ENCODE peak calls at places on chromosomes 12 and 14, in nine cellular contexts. One of them, this sample, is unnamed.

GRCh38 chr12:57258977-57259970 is 8.3 kb upstream of the STAC3 start:
- DNase-seq in neuronal stem cell: no peak
- DNase-seq in GM12865: no peak
- DNase-seq in kidney: no peak
- DNase-seq in tibial artery: no peak
- DNase-seq in kidney epithelial cell: no peak
- DNase-seq in left ventricle myocardium inferior: peak
- DNase-seq in fibroblast of lung: peak
- DNase-seq in psoas muscle: peak
- DNase-seq in this sample: no peak

GRCh38 chr14:80003138-80003537 is 208.2 kb downstream of the DIO2 start:
- DNase-seq in neuronal stem cell: no peak
- DNase-seq in GM12865: no peak
- DNase-seq in kidney: no peak
- DNase-seq in tibial artery: no peak
- DNase-seq in kidney epithelial cell: no peak
- DNase-seq in left ventricle myocardium inferior: no peak
- DNase-seq in fibroblast of lung: peak
- DNase-seq in psoas muscle: no peak
- DNase-seq in this sample: no peak

GRCh38 chr14:92493024-92493423 is 20.6 kb upstream of the RIN3 start:
- DNase-seq in neuronal stem cell: no peak
- DNase-seq in GM12865: no peak
- DNase-seq in kidney: no peak
- DNase-seq in tibial artery: no peak
- DNase-seq in kidney epithelial cell: no peak
- DNase-seq in left ventricle myocardium inferior: no peak
- DNase-seq in fibroblast of lung: no peak
- DNase-seq in psoas muscle: no peak
- DNase-seq in this sample: no peak

GRCh38 chr14:21846227-21846885 is 172.7 kb upstream of the OR4E1 start:
- DNase-seq in neuronal stem cell: peak
- DNase-seq in GM12865: peak
- DNase-seq in kidney: no peak
- DNase-seq in tibial artery: no peak
- DNase-seq in kidney epithelial cell: no peak
- DNase-seq in left ventricle myocardium inferior: no peak
- DNase-seq in fibroblast of lung: no peak
- DNase-seq in psoas muscle: no peak
- DNase-seq in this sample: no peak

GRCh38 chr14:58171090-58171489 is 19.1 kb upstream of the ARMH4 start:
- DNase-seq in neuronal stem cell: peak
- DNase-seq in GM12865: peak
- DNase-seq in kidney: peak
- DNase-seq in tibial artery: peak
- DNase-seq in kidney epithelial cell: peak
- DNase-seq in left ventricle myocardium inferior: peak
- DNase-seq in fibroblast of lung: peak
- DNase-seq in psoas muscle: peak
- DNase-seq in this sample: peak

GRCh38 chr12:94710933-94711332 is 60.6 kb upstream of the TMCC3 start:
- DNase-seq in neuronal stem cell: no peak
- DNase-seq in GM12865: peak
- DNase-seq in kidney: no peak
- DNase-seq in tibial artery: no peak
- DNase-seq in kidney epithelial cell: no peak
- DNase-seq in left ventricle myocardium inferior: no peak
- DNase-seq in fibroblast of lung: peak
- DNase-seq in psoas muscle: peak
- DNase-seq in this sample: no peak

GRCh38 chr14:76574416-76574815 is 186.9 kb upstream of the VASH1 start:
- DNase-seq in neuronal stem cell: no peak
- DNase-seq in GM12865: no peak
- DNase-seq in kidney: no peak
- DNase-seq in tibial artery: no peak
- DNase-seq in kidney epithelial cell: no peak
- DNase-seq in left ventricle myocardium inferior: no peak
- DNase-seq in fibroblast of lung: no peak
- DNase-seq in psoas muscle: no peak
- DNase-seq in this sample: no peak

GRCh38 chr12:53036802-53037201 is 13.1 kb upstream of the TNS2 start:
- DNase-seq in neuronal stem cell: no peak
- DNase-seq in GM12865: no peak
- DNase-seq in kidney: no peak
- DNase-seq in tibial artery: no peak
- DNase-seq in kidney epithelial cell: no peak
- DNase-seq in left ventricle myocardium inferior: no peak
- DNase-seq in fibroblast of lung: no peak
- DNase-seq in psoas muscle: no peak
- DNase-seq in this sample: no peak

GRCh38 chr12:6038160-6038559 is 86.3 kb downstream of the VWF start:
- DNase-seq in neuronal stem cell: peak
- DNase-seq in GM12865: peak
- DNase-seq in kidney: no peak
- DNase-seq in tibial artery: no peak
- DNase-seq in kidney epithelial cell: peak
- DNase-seq in left ventricle myocardium inferior: no peak
- DNase-seq in fibroblast of lung: peak
- DNase-seq in psoas muscle: no peak
- DNase-seq in this sample: peak

GRCh38 chr14:59419383-59419782 is 45.8 kb downstream of the GPR135 start:
- DNase-seq in neuronal stem cell: no peak
- DNase-seq in GM12865: no peak
- DNase-seq in kidney: no peak
- DNase-seq in tibial artery: no peak
- DNase-seq in kidney epithelial cell: no peak
- DNase-seq in left ventricle myocardium inferior: no peak
- DNase-seq in fibroblast of lung: no peak
- DNase-seq in psoas muscle: no peak
- DNase-seq in this sample: no peak

GRCh38 chr14:54106802-54107377 is 150.3 kb upstream of the BMP4 start:
- DNase-seq in neuronal stem cell: peak
- DNase-seq in GM12865: no peak
- DNase-seq in kidney: no peak
- DNase-seq in tibial artery: no peak
- DNase-seq in kidney epithelial cell: no peak
- DNase-seq in left ventricle myocardium inferior: no peak
- DNase-seq in fibroblast of lung: no peak
- DNase-seq in psoas muscle: no peak
- DNase-seq in this sample: peak

GRCh38 chr12:29428630-29429029 is 47.7 kb upstream of the ERGIC2 start:
- DNase-seq in neuronal stem cell: no peak
- DNase-seq in GM12865: peak
- DNase-seq in kidney: no peak
- DNase-seq in tibial artery: no peak
- DNase-seq in kidney epithelial cell: peak
- DNase-seq in left ventricle myocardium inferior: no peak
- DNase-seq in fibroblast of lung: peak
- DNase-seq in psoas muscle: no peak
- DNase-seq in this sample: peak

GRCh38 chr12:14845350-14845750 is 2.0 kb upstream of the ART4 start:
- DNase-seq in neuronal stem cell: peak
- DNase-seq in GM12865: peak
- DNase-seq in kidney: no peak
- DNase-seq in tibial artery: peak
- DNase-seq in kidney epithelial cell: no peak
- DNase-seq in left ventricle myocardium inferior: no peak
- DNase-seq in fibroblast of lung: peak
- DNase-seq in psoas muscle: no peak
- DNase-seq in this sample: no peak

GRCh38 chr12:123164222-123164621 is 13.3 kb upstream of the PITPNM2 start:
- DNase-seq in neuronal stem cell: no peak
- DNase-seq in GM12865: peak
- DNase-seq in kidney: no peak
- DNase-seq in tibial artery: no peak
- DNase-seq in kidney epithelial cell: no peak
- DNase-seq in left ventricle myocardium inferior: no peak
- DNase-seq in fibroblast of lung: no peak
- DNase-seq in psoas muscle: no peak
- DNase-seq in this sample: no peak
- H3K4me3 ChIP-seq in neuronal stem cell: no peak
- H3K4me3 ChIP-seq in GM12865: no peak
- H3K4me3 ChIP-seq in kidney: peak
- H3K4me3 ChIP-seq in tibial artery: no peak
- H3K4me3 ChIP-seq in kidney epithelial cell: no peak
- H3K4me3 ChIP-seq in left ventricle myocardium inferior: no peak
- H3K4me3 ChIP-seq in fibroblast of lung: no peak
- H3K4me3 ChIP-seq in psoas muscle: no peak
- H3K4me3 ChIP-seq in this sample: no peak

GRCh38 chr14:52550661-52551060 is 1.6 kb downstream of the TXNDC16 start:
- DNase-seq in neuronal stem cell: no peak
- DNase-seq in GM12865: no peak
- DNase-seq in kidney: no peak
- DNase-seq in tibial artery: no peak
- DNase-seq in kidney epithelial cell: no peak
- DNase-seq in left ventricle myocardium inferior: no peak
- DNase-seq in fibroblast of lung: no peak
- DNase-seq in psoas muscle: no peak
- DNase-seq in this sample: no peak

GRCh38 chr14:52546318-52546670 is 6.0 kb downstream of the TXNDC16 start:
- DNase-seq in neuronal stem cell: no peak
- DNase-seq in GM12865: no peak
- DNase-seq in kidney: no peak
- DNase-seq in tibial artery: no peak
- DNase-seq in kidney epithelial cell: no peak
- DNase-seq in left ventricle myocardium inferior: no peak
- DNase-seq in fibroblast of lung: no peak
- DNase-seq in psoas muscle: no peak
- DNase-seq in this sample: no peak

GRCh38 chr14:52547526-52547925 is 4.8 kb downstream of the TXNDC16 start:
- DNase-seq in neuronal stem cell: no peak
- DNase-seq in GM12865: no peak
- DNase-seq in kidney: no peak
- DNase-seq in tibial artery: no peak
- DNase-seq in kidney epithelial cell: no peak
- DNase-seq in left ventricle myocardium inferior: no peak
- DNase-seq in fibroblast of lung: no peak
- DNase-seq in psoas muscle: no peak
- DNase-seq in this sample: no peak

GRCh38 chr14:52545584-52546317 is 6.6 kb downstream of the TXNDC16 start:
- DNase-seq in neuronal stem cell: no peak
- DNase-seq in GM12865: no peak
- DNase-seq in kidney: no peak
- DNase-seq in tibial artery: no peak
- DNase-seq in kidney epithelial cell: no peak
- DNase-seq in left ventricle myocardium inferior: no peak
- DNase-seq in fibroblast of lung: no peak
- DNase-seq in psoas muscle: no peak
- DNase-seq in this sample: no peak

GRCh38 chr14:52547027-52547426 is 5.3 kb downstream of the TXNDC16 start:
- DNase-seq in neuronal stem cell: no peak
- DNase-seq in GM12865: no peak
- DNase-seq in kidney: no peak
- DNase-seq in tibial artery: no peak
- DNase-seq in kidney epithelial cell: no peak
- DNase-seq in left ventricle myocardium inferior: no peak
- DNase-seq in fibroblast of lung: peak
- DNase-seq in psoas muscle: no peak
- DNase-seq in this sample: no peak
- H3K4me3 ChIP-seq in neuronal stem cell: no peak
- H3K4me3 ChIP-seq in GM12865: no peak
- H3K4me3 ChIP-seq in kidney: no peak
- H3K4me3 ChIP-seq in tibial artery: no peak
- H3K4me3 ChIP-seq in kidney epithelial cell: no peak
- H3K4me3 ChIP-seq in left ventricle myocardium inferior: no peak
- H3K4me3 ChIP-seq in fibroblast of lung: no peak
- H3K4me3 ChIP-seq in psoas muscle: no peak
- H3K4me3 ChIP-seq in this sample: no peak

GRCh38 chr14:94903338-94903737 is 133.4 kb upstream of the GSC start:
- DNase-seq in neuronal stem cell: no peak
- DNase-seq in GM12865: no peak
- DNase-seq in kidney: peak
- DNase-seq in tibial artery: no peak
- DNase-seq in kidney epithelial cell: no peak
- DNase-seq in left ventricle myocardium inferior: no peak
- DNase-seq in fibroblast of lung: no peak
- DNase-seq in psoas muscle: no peak
- DNase-seq in this sample: no peak

GRCh38 chr14:94906577-94906976 is 136.7 kb upstream of the GSC start:
- DNase-seq in neuronal stem cell: no peak
- DNase-seq in GM12865: no peak
- DNase-seq in kidney: no peak
- DNase-seq in tibial artery: no peak
- DNase-seq in kidney epithelial cell: no peak
- DNase-seq in left ventricle myocardium inferior: no peak
- DNase-seq in fibroblast of lung: no peak
- DNase-seq in psoas muscle: no peak
- DNase-seq in this sample: no peak

GRCh38 chr14:94906991-94907587 is 137.2 kb upstream of the GSC start:
- DNase-seq in neuronal stem cell: no peak
- DNase-seq in GM12865: no peak
- DNase-seq in kidney: no peak
- DNase-seq in tibial artery: no peak
- DNase-seq in kidney epithelial cell: no peak
- DNase-seq in left ventricle myocardium inferior: no peak
- DNase-seq in fibroblast of lung: no peak
- DNase-seq in psoas muscle: no peak
- DNase-seq in this sample: no peak

GRCh38 chr14:94904636-94905035 is 134.7 kb upstream of the GSC start:
- DNase-seq in neuronal stem cell: peak
- DNase-seq in GM12865: no peak
- DNase-seq in kidney: no peak
- DNase-seq in tibial artery: no peak
- DNase-seq in kidney epithelial cell: no peak
- DNase-seq in left ventricle myocardium inferior: no peak
- DNase-seq in fibroblast of lung: no peak
- DNase-seq in psoas muscle: no peak
- DNase-seq in this sample: no peak

DNA sequence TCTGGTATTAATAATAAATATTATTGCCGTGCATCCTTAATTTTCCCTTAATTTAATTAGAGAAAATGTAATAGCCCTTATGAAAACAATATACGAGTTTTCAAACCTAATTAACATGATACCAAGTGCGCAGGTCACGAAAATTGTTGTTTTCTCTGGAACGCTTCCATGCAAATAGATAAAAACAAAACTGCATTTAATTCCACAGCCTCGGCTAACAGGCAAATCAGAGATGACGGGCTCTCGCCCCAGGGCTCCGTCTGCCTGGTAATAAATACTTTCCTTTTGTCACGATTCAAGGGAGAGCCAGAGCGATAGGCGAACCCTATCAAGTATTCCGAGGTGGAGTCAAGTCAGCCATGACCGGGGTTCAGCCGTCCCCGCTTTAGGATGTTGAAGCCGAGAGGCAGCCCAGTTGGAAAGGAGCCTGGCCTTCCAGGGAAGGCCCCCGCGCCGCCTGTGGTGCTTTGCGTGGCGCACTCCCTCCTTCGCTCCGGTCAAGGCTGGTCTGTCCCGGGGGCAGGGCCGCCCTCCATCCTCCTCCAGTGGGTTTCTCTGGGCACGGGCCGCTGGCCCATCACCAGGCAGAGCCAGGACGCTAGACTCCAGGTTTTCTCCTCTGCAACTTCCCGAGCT is 137.8 kb upstream of the GSC start:
- DNase-seq in neuronal stem cell: no peak
- DNase-seq in GM12865: no peak
- DNase-seq in kidney: no peak
- DNase-seq in tibial artery: no peak
- DNase-seq in kidney epithelial cell: no peak
- DNase-seq in left ventricle myocardium inferior: no peak
- DNase-seq in fibroblast of lung: no peak
- DNase-seq in psoas muscle: no peak
- DNase-seq in this sample: no peak
- H3K4me3 ChIP-seq in neuronal stem cell: no peak
- H3K4me3 ChIP-seq in GM12865: no peak
- H3K4me3 ChIP-seq in kidney: peak
- H3K4me3 ChIP-seq in tibial artery: peak
- H3K4me3 ChIP-seq in kidney epithelial cell: no peak
- H3K4me3 ChIP-seq in left ventricle myocardium inferior: no peak
- H3K4me3 ChIP-seq in fibroblast of lung: no peak
- H3K4me3 ChIP-seq in psoas muscle: peak
- H3K4me3 ChIP-seq in this sample: no peak

GRCh38 chr12:124923906-124924734 is 9.7 kb upstream of the UBC start:
- DNase-seq in neuronal stem cell: no peak
- DNase-seq in GM12865: no peak
- DNase-seq in kidney: no peak
- DNase-seq in tibial artery: no peak
- DNase-seq in kidney epithelial cell: no peak
- DNase-seq in left ventricle myocardium inferior: no peak
- DNase-seq in fibroblast of lung: peak
- DNase-seq in psoas muscle: no peak
- DNase-seq in this sample: no peak
- H3K4me3 ChIP-seq in neuronal stem cell: peak
- H3K4me3 ChIP-seq in GM12865: no peak
- H3K4me3 ChIP-seq in kidney: no peak
- H3K4me3 ChIP-seq in tibial artery: no peak
- H3K4me3 ChIP-seq in kidney epithelial cell: no peak
- H3K4me3 ChIP-seq in left ventricle myocardium inferior: no peak
- H3K4me3 ChIP-seq in fibroblast of lung: no peak
- H3K4me3 ChIP-seq in psoas muscle: no peak
- H3K4me3 ChIP-seq in this sample: no peak

This sample was measured in retinal pigment epithelial cell.